ENCODE peak calls at places on chromosomes 11 and 22, in nine cellular contexts. H is neural crest cell, X is T-helper 1 cell, K is NCI-H1417, W is NCI-H1930, S is NCI-H1092 treated with DMSO at 0.1 percent for 48 hours, F is NCI-H1105, N is GM23338, L is HEK293T. C is an unnamed sample.

GRCh38 chr22:46578251-46578823 is 40.9 kb upstream of the CELSR1 start:
- DNase-seq in L (no peak), S (no peak), K (no peak), H (no peak), F (no peak), W (no peak), X (no peak), N (no peak), C (no peak)

GRCh38 chr11:128346808-128347207 is 240.6 kb downstream of the ETS1 start:
- DNase-seq in L (no peak), W (no peak), H (no peak), S (peak), N (no peak), X (no peak), F (no peak), K (no peak), C (no peak)

GRCh38 chr11:48000432-48000831 is 20.1 kb downstream of the PTPRJ start:
- DNase-seq in K (peak), N (no peak), H (no peak), X (no peak), F (no peak), S (no peak), W (no peak), L (no peak), C (no peak)

GRCh38 chr11:62858201-62858600 is 18.8 kb upstream of the WDR74 start:
- DNase-seq in H (no peak), F (no peak), K (no peak), L (no peak), W (no peak), S (no peak), X (no peak), N (no peak), C (peak)

GRCh38 chr11:7143908-7144307 is 55.1 kb downstream of the RBMXL2 start:
- DNase-seq in H (no peak), X (no peak), W (peak), L (no peak), S (peak), N (peak), F (peak), K (no peak), C (peak)

GRCh38 chr22:49664891-49665290 is 162.8 kb downstream of the BRD1 start:
- DNase-seq in H (no peak), N (no peak), L (no peak), K (no peak), X (no peak), W (no peak), F (no peak), S (no peak), C (no peak)

GRCh38 chr11:11374358-11375148 is 21.5 kb upstream of the CSNK2A3 start:
- DNase-seq in H (no peak), S (no peak), N (no peak), L (no peak), X (no peak), F (no peak), K (peak), W (no peak), C (no peak)

GRCh38 chr11:68778205-68778604 is 26.9 kb upstream of the TESMIN start:
- DNase-seq in K (no peak), X (no peak), W (no peak), H (no peak), F (no peak), N (no peak), S (no peak), L (no peak), C (no peak)

GRCh38 chr11:95081412-95081811 is 8.2 kb upstream of the ENDOD1 start:
- DNase-seq in F (no peak), W (no peak), N (peak), S (no peak), X (no peak), L (no peak), H (no peak), K (no peak), C (no peak)

GRCh38 chr11:111736191-111736590 is 30.0 kb downstream of the PPP2R1B start:
- DNase-seq in N (no peak), X (no peak), F (no peak), H (no peak), S (no peak), L (no peak), W (no peak), K (no peak), C (no peak)

GRCh38 chr22:23269441-23270211 is 89.3 kb downstream of the BCR start:
- DNase-seq in N (peak), S (no peak), X (no peak), W (no peak), L (no peak), F (no peak), H (no peak), K (peak), C (no peak)

GRCh38 chr22:29353286-29353685 is 35.1 kb downstream of the AP1B1 start:
- DNase-seq in W (no peak), X (no peak), F (no peak), H (no peak), N (no peak), K (no peak), L (no peak), S (no peak), C (peak)

GRCh38 chr11:88016392-88017020 is 158.7 kb downstream of the RAB38 start:
- DNase-seq in W (peak), S (peak), H (peak), N (peak), L (peak), F (peak), K (peak), X (peak), C (peak)

GRCh38 chr22:37254867-37255233 is 10.8 kb upstream of the RAC2 start:
- DNase-seq in W (no peak), N (no peak), L (no peak), K (no peak), S (no peak), F (no peak), X (no peak), H (no peak), C (no peak)

GRCh38 chr11:13465909-13466371 is 2.9 kb upstream of the BTBD10 start:
- DNase-seq in F (no peak), L (peak), N (peak), H (no peak), X (no peak), K (peak), W (no peak), S (peak), C (peak)

GRCh38 chr11:27907534-27907933 is 200.4 kb downstream of the KIF18A start:
- DNase-seq in L (no peak), N (no peak), W (no peak), X (no peak), S (no peak), H (no peak), F (no peak), K (no peak), C (no peak)

GRCh38 chr22:17084554-17085276 is at the start of gene IL17RA:
- DNase-seq in S (peak), F (peak), W (peak), N (peak), X (peak), K (peak), H (peak), L (peak), C (peak)